ENCODE peak calls at places on chromosomes 13 and 19, in ten cellular contexts. D is SK-N-SH, L is prostate gland, I is transverse colon, V is IMR-90, A is sigmoid colon, S is H1, K is mammary epithelial cell, H is brain microvascular endothelial cell, U is thoracic aorta. Y is an unnamed sample.

GRCh38 chr13:25768726-25769270 is 283.0 kb downstream of the SHISA2 start:
- DNase-seq in D (no peak), I (no peak), A (no peak), V (no peak), K (no peak), U (no peak), L (no peak), S (no peak), H (peak; percentile 78), Y (no peak)

GRCh38 chr13:50882816-50883215 is 26.8 kb upstream of the RNASEH2B start:
- DNase-seq in I (no peak), D (no peak), A (no peak), U (no peak), H (no peak), V (no peak), K (no peak), S (no peak), L (no peak), Y (no peak)

GRCh38 chr13:65966991-65967451 is 1263.1 kb downstream of the PCDH9 start:
- DNase-seq in A (no peak), S (peak; percentile 25), H (peak; percentile 55), U (no peak), K (peak; percentile 48), I (no peak), L (no peak), V (peak; percentile 45), D (peak; percentile 7), Y (peak; percentile 8)

GRCh38 chr19:47445937-47446402 is 25.7 kb downstream of the SLC8A2 start:
- DNase-seq in A (no peak), D (peak; percentile 89), H (no peak), I (peak; percentile 43), K (no peak), L (peak; percentile 44), U (no peak), S (no peak), V (no peak), Y (no peak)

GRCh38 chr13:108950333-108951010 is 321.1 kb downstream of the MYO16 start:
- DNase-seq in I (no peak), H (peak; percentile 78), V (no peak), U (no peak), D (no peak), S (no peak), K (no peak), L (no peak), A (no peak), Y (no peak)

GRCh38 chr19:8396563-8397203 is 6.5 kb downstream of the RAB11B start:
- DNase-seq in U (no peak), I (peak; percentile 65), D (peak; percentile 86), H (peak; percentile 64), K (peak; percentile 55), L (peak; percentile 54), S (no peak), V (peak; percentile 39), A (peak; percentile 86), Y (peak; percentile 17)

GRCh38 chr19:35291916-35292315 is at the start of gene MAG:
- DNase-seq in D (no peak), S (no peak), V (no peak), U (no peak), I (no peak), L (no peak), A (no peak), H (no peak), K (no peak), Y (no peak)

GRCh38 chr19:1651061-1651547 is 1.3 kb downstream of the TCF3 start:
- DNase-seq in K (no peak), U (no peak), D (peak; percentile 73), H (no peak), L (no peak), A (peak; percentile 60), S (no peak), I (peak; percentile 70), V (peak; percentile 16), Y (peak; percentile 13)

GRCh38 chr13:48443442-48444208 is 30.7 kb upstream of the LPAR6 start:
- DNase-seq in A (no peak), K (no peak), D (no peak), L (no peak), H (no peak), U (no peak), I (no peak), V (no peak), S (no peak), Y (no peak)

GRCh38 chr19:13138171-13138915 is 11.8 kb downstream of the STX10 start:
- DNase-seq in A (no peak), H (no peak), D (no peak), V (no peak), S (no peak), K (no peak), U (no peak), L (no peak), I (no peak), Y (no peak)

DNA sequence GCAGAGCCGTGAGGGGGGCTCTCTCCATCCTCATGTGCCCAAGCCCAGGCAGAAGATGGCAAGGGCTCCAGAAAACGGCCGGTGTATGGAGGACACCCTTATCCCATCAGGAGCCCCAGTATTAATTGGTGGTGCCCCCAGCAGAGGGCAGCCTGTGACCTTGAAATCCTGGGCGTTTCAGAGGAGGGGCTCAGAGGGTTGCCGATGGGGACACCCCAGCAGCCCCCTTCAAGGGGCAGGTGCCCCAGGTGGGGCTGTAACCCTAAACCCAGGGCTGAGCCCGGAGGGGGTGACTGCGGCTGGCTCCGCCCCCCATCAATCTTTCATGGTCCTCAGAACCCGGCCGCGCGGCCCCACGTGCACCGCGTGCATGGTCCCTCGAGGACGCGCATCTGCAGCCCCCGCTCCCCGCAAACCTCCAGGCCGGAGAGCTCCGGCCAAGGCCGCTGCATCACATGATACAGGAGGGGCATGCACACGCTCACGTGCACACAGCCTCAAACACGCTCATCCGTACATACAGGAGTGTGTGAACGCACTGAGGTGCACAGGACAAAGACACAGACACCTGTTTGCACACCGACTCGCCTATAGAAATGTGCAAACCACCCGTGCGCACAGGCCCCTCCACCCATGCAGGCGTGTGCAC is 959 bp downstream of the RAB3A start:
- DNase-seq in K (peak; percentile 9), D (peak; percentile 70), A (peak; percentile 76), I (peak; percentile 35), L (no peak), U (no peak), V (no peak), H (no peak), S (no peak), Y (no peak)
- H3K27ac ChIP-seq in K (no peak overlapping the region), D (no peak overlapping the region), A (peak overlapping the region; percentile 83), I (peak overlapping the region; percentile 88), L (no peak overlapping the region), U (no peak overlapping the region), V (peak overlapping the region; percentile 1), H (no peak overlapping the region), S (no peak overlapping the region), Y (peak overlapping the region; percentile 92)

GRCh38 chr13:38582133-38582532 is 104.7 kb upstream of the FREM2 start:
- DNase-seq in D (peak; percentile 20), L (peak; percentile 22), I (no peak), A (no peak), U (no peak), V (peak; percentile 16), H (peak; percentile 26), K (peak; percentile 44), S (no peak), Y (peak; percentile 23)
- TF ChIP-seq CTCF in D (peak; percentile 65), L (peak; percentile 17), I (peak; percentile 36), A (no peak), U (peak; percentile 9), V (peak; percentile 35), H (peak; percentile 48), K (peak; percentile 38), S (peak; percentile 41), Y (peak; percentile 46)

GRCh38 chr13:30737511-30738342 is 2.4 kb downstream of the ALOX5AP start:
- DNase-seq in I (no peak), D (no peak), H (no peak), K (no peak), A (no peak), L (no peak), U (no peak), V (no peak), S (no peak), Y (no peak)

GRCh38 chr13:30738526-30738925 is 3.2 kb downstream of the ALOX5AP start:
- DNase-seq in D (no peak), A (no peak), I (no peak), L (no peak), V (no peak), S (no peak), K (no peak), U (no peak), H (no peak), Y (no peak)

GRCh38 chr13:30736461-30736860 is 1.1 kb downstream of the ALOX5AP start:
- DNase-seq in S (no peak), L (no peak), K (no peak), H (no peak), V (no peak), D (no peak), A (no peak), U (no peak), I (no peak), Y (no peak)

GRCh38 chr13:30735025-30735967 is at the start of gene ALOX5AP:
- DNase-seq in H (no peak), V (no peak), D (no peak), L (no peak), I (peak; percentile 44), U (no peak), S (no peak), K (no peak), A (no peak), Y (no peak)

DNA sequence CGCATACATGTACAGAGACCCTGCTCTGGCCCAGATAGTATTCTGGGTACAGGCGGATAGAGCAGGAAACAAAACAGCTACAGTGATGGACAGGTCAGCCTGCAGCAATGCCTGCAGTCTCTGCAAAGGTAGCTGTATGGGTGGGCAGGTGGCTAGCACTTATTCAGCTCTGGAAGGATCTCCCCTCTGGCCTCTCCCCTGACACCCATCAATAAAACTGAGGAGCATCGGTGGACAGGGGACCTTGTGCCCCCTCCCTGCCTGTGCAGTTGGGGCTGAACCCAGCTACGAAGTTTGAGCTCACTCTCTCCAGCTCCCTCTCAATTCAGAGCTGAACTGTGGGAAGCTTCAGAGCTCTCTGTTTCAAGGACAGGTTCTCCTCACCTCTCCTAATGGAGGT is 1.6 kb downstream of the ALOX5AP start:
- DNase-seq in I (no peak), A (no peak), H (no peak), S (no peak), L (no peak), K (no peak), D (no peak), V (no peak), U (no peak), Y (no peak)
- H3K27ac ChIP-seq in I (no peak overlapping the region), A (no peak overlapping the region), H (no peak overlapping the region), S (no peak overlapping the region), L (no peak overlapping the region), K (no peak overlapping the region), D (no peak overlapping the region), V (no peak overlapping the region), U (no peak overlapping the region), Y (no peak overlapping the region)

DNA sequence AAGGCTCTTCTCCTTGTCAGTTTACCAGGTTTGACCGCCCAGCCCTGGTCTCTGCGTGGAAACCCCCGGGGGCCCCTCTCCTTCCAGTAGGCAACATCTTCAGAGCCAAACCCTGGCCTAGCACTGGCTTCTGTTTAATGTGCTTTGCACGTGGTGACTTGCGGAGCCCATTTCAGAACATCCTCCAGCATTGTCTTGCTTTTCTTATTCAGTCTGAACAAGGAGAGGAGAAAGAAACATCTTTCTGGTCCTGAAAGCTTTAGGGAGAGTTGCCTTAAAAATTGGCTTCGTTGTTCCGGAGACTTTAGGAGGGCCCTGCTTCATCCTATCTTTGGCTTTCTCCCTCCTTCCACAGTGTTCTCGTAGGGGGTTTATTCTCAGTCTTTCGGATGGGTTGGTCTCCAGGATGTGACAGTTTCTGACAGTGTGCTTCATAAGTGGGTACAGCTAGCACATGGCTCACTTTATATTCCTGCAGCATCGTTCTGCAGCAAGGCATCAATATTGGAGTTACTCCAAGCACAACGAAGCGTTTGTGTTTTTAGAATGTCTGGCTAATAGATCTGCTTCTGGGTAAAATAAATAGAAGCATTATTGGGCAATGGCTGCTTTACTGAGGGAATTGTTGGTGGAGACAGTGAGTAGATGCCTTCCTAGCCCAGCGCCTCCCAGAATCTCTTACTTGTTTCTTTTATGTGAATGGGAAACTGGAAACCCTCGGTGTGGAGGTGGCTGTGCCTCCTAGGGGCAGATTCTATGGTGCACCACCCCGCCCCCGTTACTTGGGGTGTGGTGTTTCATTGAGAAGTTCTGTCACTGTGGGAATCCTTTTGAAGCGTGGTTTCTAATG is 1.8 kb downstream of the FARP1 start:
- DNase-seq in L (peak; percentile 46), A (no peak), V (peak; percentile 77), I (no peak), K (peak; percentile 44), D (peak; percentile 34), S (no peak), U (no peak), H (no peak), Y (peak; percentile 20)
- TF ChIP-seq CTCF in L (no peak), A (no peak), V (peak; percentile 29), I (no peak), K (no peak), D (peak; percentile 31), S (peak; percentile 19), U (no peak), H (peak; percentile 56), Y (no peak)

Y was measured in RWPE1.